ENCODE peak calls at places on chromosomes 7 and 10, in four cellular contexts. U is brain microvascular endothelial cell, Z is heart left ventricle, G is uterus. I is an unnamed sample. For H3K27me3, the result is how much of the 10 kb centered on the place peaks cover.

GRCh38 chr10:124991872-124992271 is 49.9 kb downstream of the ZRANB1 start:
- DNase-seq in U (no peak), Z (no peak), G (no peak), I (no peak)

GRCh38 chr7:46486264-46487206 is 565.5 kb upstream of the IGFBP3 start:
- DNase-seq in U (peak), Z (peak), G (peak), I (peak)

GRCh38 chr7:124762611-124763143 is 2.9 kb downstream of the GPR37 start:
- DNase-seq in U (no peak), Z (no peak), G (peak), I (peak)

GRCh38 chr7:16891338-16891737 is 9.6 kb upstream of the AGR3 start:
- DNase-seq in U (peak), Z (no peak), G (no peak), I (peak)

GRCh38 chr10:95820363-95820762 is 64.4 kb downstream of the ENTPD1 start:
- DNase-seq in U (no peak), Z (no peak), G (no peak), I (no peak)

GRCh38 chr7:121623130-121623872 is 227.2 kb upstream of the FAM3C start:
- DNase-seq in U (no peak), Z (no peak), G (no peak), I (no peak)

GRCh38 chr10:4656576-4657194 is 169.3 kb upstream of the AKR1E2 start:
- DNase-seq in U (peak), Z (peak), G (peak), I (no peak)

GRCh38 chr10:58976254-58976653 is 200.2 kb upstream of the PHYHIPL start:
- DNase-seq in U (no peak), Z (no peak), G (no peak), I (no peak)

GRCh38 chr10:28375399-28376354 is 72.8 kb upstream of the MPP7 start:
- DNase-seq in U (peak), Z (no peak), G (no peak), I (peak)

GRCh38 chr7:33039257-33039904 is 23.2 kb downstream of the NT5C3A start:
- DNase-seq in U (no peak), Z (no peak), G (no peak), I (no peak)

GRCh38 chr10:104631946-104632345 is 9.1 kb upstream of the SORCS3 start:
- DNase-seq in U (no peak), Z (no peak), G (no peak), I (no peak)

GRCh38 chr10:104630731-104631130 is 10.4 kb upstream of the SORCS3 start:
- DNase-seq in U (no peak), Z (no peak), G (no peak), I (no peak)
- H3K27me3 ChIP-seq in U (under half), Z (under half), G (under half), I (under half)

DNA sequence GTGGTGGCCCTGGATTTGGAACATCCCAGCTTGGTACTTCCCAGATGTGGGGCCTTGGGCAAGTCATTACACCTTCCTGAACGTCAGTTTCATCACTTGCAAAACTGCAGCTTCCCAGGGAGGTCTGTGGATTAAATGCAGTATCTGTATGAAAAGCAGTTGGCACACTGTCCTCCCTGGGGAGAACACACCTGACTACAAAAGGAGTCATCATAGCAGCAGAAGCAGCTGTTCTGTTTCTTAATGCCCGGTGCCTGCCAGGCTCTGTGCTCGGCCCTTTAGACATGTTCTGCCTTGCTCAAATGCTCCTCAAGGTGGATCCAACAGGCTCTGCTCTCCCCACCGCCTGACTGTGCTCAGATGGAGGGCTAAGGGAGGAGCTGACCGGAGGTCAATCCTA is 31.0 kb downstream of the CDCA7L start:
- DNase-seq in U (no peak), Z (no peak), G (no peak), I (no peak)
- H3K4me3 ChIP-seq in U (no peak), Z (no peak), G (no peak), I (no peak)

DNA sequence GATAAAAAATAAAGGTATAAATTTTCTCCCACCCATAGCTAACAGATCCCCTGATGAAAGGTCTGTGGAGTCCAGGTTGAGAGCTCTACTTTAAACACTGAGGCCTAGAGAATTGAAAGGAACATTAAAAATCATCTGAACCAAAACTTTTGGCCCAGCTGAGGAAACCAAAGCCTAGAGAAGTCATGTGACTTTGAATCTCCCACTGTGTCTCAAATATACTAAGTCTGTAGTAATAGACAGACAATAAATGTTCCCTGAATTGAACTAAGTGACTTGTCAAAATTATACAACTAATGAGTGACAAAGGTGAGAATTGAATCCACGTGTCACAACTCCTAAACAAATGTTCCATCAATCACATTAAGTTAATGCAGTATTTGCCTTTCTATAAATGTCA is 5.7 kb downstream of the GBX1 start:
- DNase-seq in U (no peak), Z (no peak), G (no peak), I (no peak)
- H3K27me3 ChIP-seq in U (under half), Z (under half), G (under half), I (under half)

DNA sequence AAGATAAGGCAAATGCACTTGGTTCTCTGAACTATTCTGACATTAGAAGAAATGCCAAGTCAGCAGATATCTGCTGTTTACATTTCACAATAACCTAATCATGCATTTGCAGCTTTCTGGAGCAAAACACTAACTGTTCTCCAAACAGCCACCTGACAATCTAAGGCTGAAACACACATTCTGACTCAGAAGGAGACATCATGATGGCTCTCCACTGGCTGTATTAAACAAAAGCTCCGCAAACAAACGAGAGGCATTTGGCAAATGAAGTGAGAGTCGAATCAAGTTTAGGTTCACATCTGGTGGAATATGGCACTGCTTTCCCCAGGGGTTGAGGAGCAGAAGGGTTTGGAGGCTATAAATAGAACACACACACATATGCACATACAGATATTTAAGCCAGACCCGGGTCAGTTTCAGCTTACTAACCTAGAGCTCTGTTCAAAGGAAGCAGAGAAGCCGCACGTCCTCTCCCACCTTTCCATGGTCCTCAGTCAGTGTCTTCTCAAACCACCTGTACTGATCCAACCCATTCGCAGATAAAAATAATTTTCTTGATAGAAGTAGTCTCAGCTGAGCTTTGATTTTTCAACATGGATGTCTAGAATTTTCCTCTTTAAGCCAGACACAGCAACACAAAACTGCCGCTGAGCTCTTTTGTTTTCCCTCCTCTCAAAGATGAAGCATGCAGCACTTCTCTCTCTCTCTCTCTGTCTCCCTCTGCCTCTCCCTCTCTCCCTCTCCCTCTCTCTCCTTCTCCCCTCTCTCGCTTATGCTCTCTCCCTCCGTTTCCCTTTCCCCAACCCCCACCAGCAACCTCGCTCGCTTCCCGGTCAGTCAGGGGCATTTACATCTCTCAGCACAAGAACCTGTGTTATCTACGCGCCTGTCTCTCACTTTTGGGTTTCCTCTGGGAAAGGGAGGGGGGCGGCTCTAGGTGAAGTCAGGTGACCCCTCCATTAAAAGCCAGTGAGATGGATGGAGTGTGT is 682.8 kb downstream of the MAGI2 start:
- DNase-seq in U (no peak), Z (no peak), G (no peak), I (no peak)
- H3K4me3 ChIP-seq in U (peak), Z (peak), G (no peak), I (no peak)

GRCh38 chr10:49092477-49092876 is 22.8 kb downstream of the VSTM4 start:
- DNase-seq in U (no peak), Z (no peak), G (no peak), I (no peak)

GRCh38 chr10:49096890-49097445 is 18.4 kb downstream of the VSTM4 start:
- DNase-seq in U (no peak), Z (no peak), G (no peak), I (no peak)

GRCh38 chr10:49093922-49094321 is 21.4 kb downstream of the VSTM4 start:
- DNase-seq in U (no peak), Z (no peak), G (no peak), I (no peak)

GRCh38 chr10:49091450-49092210 is 23.7 kb downstream of the VSTM4 start:
- DNase-seq in U (no peak), Z (no peak), G (no peak), I (no peak)

GRCh38 chr10:49094707-49095106 is 20.6 kb downstream of the VSTM4 start:
- DNase-seq in U (no peak), Z (peak), G (no peak), I (no peak)
- H3K27me3 ChIP-seq in U (under half), Z (under half), G (under half), I (under half)

DNA sequence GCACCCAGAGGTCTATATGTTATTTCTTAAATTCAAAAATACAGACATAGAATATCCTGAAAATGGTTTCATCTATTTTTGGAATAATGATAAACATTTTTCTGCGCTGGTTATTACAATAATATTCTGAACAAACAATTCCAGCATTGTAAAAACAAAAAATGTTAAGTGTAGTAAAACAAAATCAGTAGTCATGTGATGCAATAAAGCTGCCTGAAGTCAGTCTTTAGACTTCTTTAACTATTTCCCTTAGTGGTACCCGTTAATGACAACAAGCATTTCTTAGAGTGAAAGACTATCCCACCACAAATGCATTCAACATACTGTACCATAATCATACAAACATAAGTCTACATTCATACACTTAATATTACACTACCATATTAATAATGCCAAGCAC is 1.6 kb downstream of the SKAP2 start:
- DNase-seq in U (no peak), Z (no peak), G (no peak), I (no peak)
- H3K4me3 ChIP-seq in U (no peak), Z (no peak), G (no peak), I (no peak)

DNA sequence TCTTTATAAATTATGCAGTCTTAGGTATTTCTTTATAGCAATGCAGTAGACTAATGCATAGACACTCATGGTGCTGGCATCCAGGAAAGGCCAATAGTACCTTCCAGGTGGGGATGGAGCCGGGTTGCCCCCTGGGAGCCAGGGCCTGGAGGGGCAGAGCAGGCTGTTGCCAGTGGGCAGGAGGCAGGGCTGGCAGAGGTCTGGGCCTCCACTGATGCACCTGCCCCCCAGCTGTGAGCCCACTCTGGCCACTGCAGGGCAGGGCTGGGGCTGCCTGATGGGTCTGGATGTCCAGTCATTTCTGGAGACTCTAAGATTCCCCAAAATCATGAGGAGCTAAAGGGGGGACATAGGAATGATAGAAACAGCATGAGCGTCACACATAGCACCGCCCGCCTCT is 66.7 kb downstream of the MICALL2 start:
- DNase-seq in U (no peak), Z (peak), G (no peak), I (no peak)
- H3K27me3 ChIP-seq in U (under half), Z (under half), G (under half), I (under half)

GRCh38 chr10:37700886-37701780 is 156.3 kb downstream of the ZNF248 start:
- DNase-seq in U (no peak), Z (no peak), G (no peak), I (no peak)

GRCh38 chr10:37703074-37703473 is 154.3 kb downstream of the ZNF248 start:
- DNase-seq in U (no peak), Z (no peak), G (no peak), I (no peak)

GRCh38 chr10:37701781-37702493 is 155.5 kb downstream of the ZNF248 start:
- DNase-seq in U (no peak), Z (no peak), G (no peak), I (no peak)

GRCh38 chr10:37703833-37704382 is 153.5 kb downstream of the ZNF248 start:
- DNase-seq in U (no peak), Z (no peak), G (no peak), I (no peak)

DNA sequence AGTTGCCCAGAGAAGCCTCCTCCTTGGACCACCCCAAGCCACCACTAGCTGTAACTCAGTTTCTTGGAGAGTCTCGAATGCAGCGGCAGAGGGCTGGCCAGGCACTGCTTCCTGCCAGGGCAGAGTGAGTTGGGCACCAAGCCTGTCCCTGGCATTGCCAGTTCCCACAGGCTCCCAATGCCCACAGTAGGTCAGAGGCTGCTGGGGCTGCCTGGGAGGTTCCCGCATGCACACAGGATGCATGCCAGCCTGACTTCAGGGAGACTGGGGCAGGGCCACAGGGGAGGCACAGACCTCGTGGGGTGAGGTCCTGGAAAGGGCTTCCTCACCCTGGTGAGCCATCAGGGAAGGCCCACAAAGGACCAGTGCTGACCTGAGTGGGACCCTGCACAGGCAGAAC is 152.8 kb downstream of the ZNF248 start:
- DNase-seq in U (no peak), Z (no peak), G (no peak), I (peak)
- H3K4me3 ChIP-seq in U (no peak), Z (no peak), G (no peak), I (no peak)

DNA sequence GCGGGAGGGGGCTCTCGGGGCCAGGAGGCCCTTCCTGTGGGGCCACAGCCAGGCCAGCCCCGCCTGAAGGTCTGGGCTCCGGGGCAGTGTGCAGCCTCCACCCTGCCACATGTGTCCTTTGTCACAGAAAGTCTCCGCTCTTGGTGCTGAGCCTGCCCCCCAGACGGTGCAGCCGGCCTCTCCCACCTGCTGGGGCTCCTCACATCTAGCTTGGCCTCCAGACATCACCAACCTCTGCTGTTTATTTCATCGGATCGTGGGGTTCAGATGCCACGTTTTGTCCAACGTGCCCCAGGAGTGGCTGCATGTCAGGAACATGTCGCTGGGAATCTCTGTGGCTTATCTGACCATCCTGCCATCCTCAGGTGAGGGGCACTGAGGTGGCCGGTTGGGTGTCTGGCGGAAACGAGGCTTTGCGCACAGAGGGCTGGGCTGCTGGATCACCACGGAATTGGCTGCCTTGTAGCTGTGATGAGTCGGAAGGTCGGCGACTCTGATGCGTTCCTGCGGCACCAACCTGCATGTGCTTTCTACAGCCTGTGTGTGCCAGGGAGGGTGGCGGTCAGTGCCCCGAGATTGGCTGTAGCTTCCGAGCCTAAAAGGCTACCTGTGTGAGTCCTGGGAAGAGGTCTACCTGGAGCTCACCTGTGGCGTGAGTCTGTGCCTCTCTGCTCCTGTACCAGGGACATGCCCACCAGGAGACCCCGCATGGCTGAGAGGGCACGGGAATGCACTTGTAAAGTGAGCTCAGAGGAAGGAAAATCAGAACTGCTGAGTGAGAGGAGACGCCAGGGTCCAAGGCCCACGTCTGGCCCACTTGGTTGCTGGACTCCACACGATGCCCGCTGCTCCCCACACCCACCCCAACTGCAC is 316.4 kb downstream of the DNAJB6 start:
- DNase-seq in U (no peak), Z (no peak), G (no peak), I (no peak)
- H3K27me3 ChIP-seq in U (under half), Z (under half), G (under half), I (under half)

GRCh38 chr7:71716741-71717140 is 584.8 kb downstream of the GALNT17 start:
- DNase-seq in U (no peak), Z (no peak), G (no peak), I (no peak)

GRCh38 chr7:71721742-71722141 is 589.8 kb downstream of the GALNT17 start:
- DNase-seq in U (no peak), Z (no peak), G (no peak), I (no peak)

GRCh38 chr7:71723859-71724258 is 591.9 kb downstream of the GALNT17 start:
- DNase-seq in U (no peak), Z (no peak), G (no peak), I (no peak)

GRCh38 chr7:71712653-71713180 is 580.8 kb downstream of the GALNT17 start:
- DNase-seq in U (no peak), Z (no peak), G (no peak), I (no peak)

GRCh38 chr7:71718563-71718962 is 586.6 kb downstream of the GALNT17 start:
- DNase-seq in U (no peak), Z (no peak), G (no peak), I (no peak)
- H3K4me3 ChIP-seq in U (no peak), Z (no peak), G (no peak), I (no peak)